ENCODE peak calls at places on chromosomes 6 and 20, in eight cellular contexts. Z, K, N, W, D, I, J and T are unnamed samples.

GRCh38 chr6:42441059-42441471 is 10.7 kb downstream of the TRERF1 start:
- DNase-seq in W (no peak), K (peak), N (peak), Z (no peak), I (no peak), J (no peak), D (no peak), T (no peak)

GRCh38 chr6:158782432-158783166 is 36.6 kb downstream of the EZR start:
- DNase-seq in K (no peak), Z (no peak), J (no peak), D (peak), W (no peak), I (no peak), N (no peak), T (no peak)

GRCh38 chr6:39082310-39082709 is 32.7 kb downstream of the SAYSD1 start:
- DNase-seq in J (no peak), W (no peak), I (no peak), D (no peak), N (no peak), Z (no peak), K (no peak), T (no peak)

GRCh38 chr6:44667226-44667625 is 279.7 kb downstream of the CDC5L start:
- DNase-seq in D (no peak), I (peak), Z (no peak), K (peak), N (peak), W (no peak), J (no peak), T (peak)

GRCh38 chr20:40279390-40279789 is 409.6 kb downstream of the MAFB start:
- DNase-seq in I (no peak), Z (no peak), K (no peak), N (peak), D (no peak), J (no peak), W (no peak), T (peak)

GRCh38 chr6:139282684-139283083 is 9.1 kb downstream of the TXLNB start:
- DNase-seq in N (no peak), I (no peak), Z (no peak), J (no peak), K (peak), D (no peak), W (no peak), T (peak)

GRCh38 chr20:57211949-57212889 is 54.2 kb downstream of the BMP7 start:
- DNase-seq in W (peak), K (peak), I (peak), Z (no peak), D (peak), N (peak), J (peak), T (peak)

GRCh38 chr6:54244430-54244829 is 63.8 kb upstream of the TINAG start:
- DNase-seq in Z (no peak), J (no peak), I (peak), N (peak), D (no peak), K (peak), W (peak), T (peak)

GRCh38 chr6:169500688-169501087 is 201.1 kb downstream of the WDR27 start:
- DNase-seq in W (no peak), N (no peak), Z (no peak), I (no peak), K (no peak), D (no peak), J (no peak), T (no peak)

GRCh38 chr20:33076662-33077398 is 2.6 kb upstream of the BPIFB4 start:
- DNase-seq in I (peak), W (peak), Z (no peak), N (peak), J (no peak), K (no peak), D (no peak), T (no peak)

GRCh38 chr6:27503436-27504030 is 30.6 kb upstream of the ZNF184 start:
- DNase-seq in Z (peak), N (peak), J (peak), D (no peak), W (peak), I (peak), K (peak), T (peak)

GRCh38 chr6:257774-258173 is 34.5 kb upstream of the DUSP22 start:
- DNase-seq in I (no peak), W (no peak), J (no peak), K (no peak), D (no peak), Z (no peak), N (no peak), T (no peak)

GRCh38 chr6:133951881-133952814 is 876 bp upstream of the TBPL1 start:
- DNase-seq in Z (peak), I (peak), D (peak), K (peak), N (peak), W (peak), J (peak), T (peak)

GRCh38 chr6:83464741-83465140 is 33.9 kb upstream of the ME1 start:
- DNase-seq in I (no peak), W (peak), D (no peak), N (no peak), J (no peak), Z (no peak), K (no peak), T (no peak)

GRCh38 chr6:79335133-79335674 is 100.7 kb upstream of the HMGN3 start:
- DNase-seq in W (no peak), N (peak), K (no peak), Z (no peak), I (no peak), D (no peak), J (no peak), T (no peak)

GRCh38 chr6:68226460-68226859 is 408.6 kb upstream of the ADGRB3 start:
- DNase-seq in W (peak), Z (no peak), J (no peak), D (no peak), I (peak), N (no peak), K (no peak), T (no peak)

GRCh38 chr20:17610566-17611289 is 40.9 kb downstream of the DSTN start:
- DNase-seq in W (no peak), I (no peak), K (peak), N (no peak), J (peak), Z (no peak), D (no peak), T (no peak)

GRCh38 chr6:113464959-113465358 is 392.2 kb upstream of the MARCKS start:
- DNase-seq in N (peak), J (no peak), D (no peak), K (peak), I (no peak), Z (peak), W (no peak), T (peak)

GRCh38 chr6:90274481-90275030 is 22.1 kb downstream of the BACH2 start:
- DNase-seq in Z (no peak), K (no peak), I (peak), D (no peak), J (no peak), N (no peak), W (no peak), T (no peak)

GRCh38 chr6:112618796-112619195 is 271.7 kb downstream of the RFPL4B start:
- DNase-seq in I (peak), J (no peak), K (peak), D (no peak), W (peak), N (peak), Z (no peak), T (peak)